ENCODE peak calls at places on chromosomes 1 and 21, in seven cellular contexts. One of them, this sample, is unnamed.
A peak's percentile ranks its signal among the peaks of the same experiment; 100 is the strongest.

GRCh38 chr1:39992888-39993287 is 37.9 kb downstream of the MFSD2A start:
- DNase-seq in PC-3: no peak
- DNase-seq in NCI-H345: no peak
- DNase-seq in EL: no peak
- DNase-seq in T-helper 2 cell: no peak
- DNase-seq in NCI-H774: no peak
- DNase-seq in CD4-positive, alpha-beta T cell: no peak
- DNase-seq in this sample: no peak

GRCh38 chr1:100036718-100037664 is 67.2 kb downstream of the SLC35A3 start:
- DNase-seq in PC-3: peak; percentile 70
- DNase-seq in NCI-H345: peak; percentile 11
- DNase-seq in NCI-H774: peak; percentile 7
- DNase-seq in EL: peak; percentile 75
- DNase-seq in CD4-positive, alpha-beta T cell: no peak
- DNase-seq in T-helper 2 cell: no peak
- DNase-seq in this sample: no peak

GRCh38 chr1:1331068-1331965 is at the start of gene TAS1R3:
- DNase-seq in EL: peak; percentile 20
- DNase-seq in CD4-positive, alpha-beta T cell: no peak
- DNase-seq in PC-3: peak; percentile 86
- DNase-seq in NCI-H345: peak; percentile 11
- DNase-seq in T-helper 2 cell: no peak
- DNase-seq in NCI-H774: no peak
- DNase-seq in this sample: no peak

GRCh38 chr1:173297798-173298391 is 90.8 kb upstream of the TNFSF4 start:
- DNase-seq in NCI-H345: no peak
- DNase-seq in EL: no peak
- DNase-seq in PC-3: no peak
- DNase-seq in CD4-positive, alpha-beta T cell: no peak
- DNase-seq in NCI-H774: no peak
- DNase-seq in T-helper 2 cell: no peak
- DNase-seq in this sample: no peak

GRCh38 chr21:38669186-38669585 is 136.5 kb upstream of the ETS2 start:
- DNase-seq in EL: peak; percentile 28
- DNase-seq in PC-3: peak; percentile 56
- DNase-seq in NCI-H345: no peak
- DNase-seq in CD4-positive, alpha-beta T cell: no peak
- DNase-seq in T-helper 2 cell: no peak
- DNase-seq in NCI-H774: peak; percentile 36
- DNase-seq in this sample: no peak

GRCh38 chr1:207282049-207282448 is 39.4 kb upstream of the CD55 start:
- DNase-seq in CD4-positive, alpha-beta T cell: no peak
- DNase-seq in NCI-H345: no peak
- DNase-seq in NCI-H774: no peak
- DNase-seq in EL: peak; percentile 18
- DNase-seq in T-helper 2 cell: no peak
- DNase-seq in PC-3: peak; percentile 85
- DNase-seq in this sample: no peak

GRCh38 chr1:20100632-20101355 is 18.5 kb downstream of the PLA2G2D start:
- DNase-seq in T-helper 2 cell: no peak
- DNase-seq in EL: peak; percentile 44
- DNase-seq in PC-3: peak; percentile 77
- DNase-seq in CD4-positive, alpha-beta T cell: no peak
- DNase-seq in NCI-H774: no peak
- DNase-seq in NCI-H345: peak; percentile 41
- DNase-seq in this sample: no peak

GRCh38 chr21:19048088-19048672 is 644.6 kb upstream of the TMPRSS15 start:
- DNase-seq in PC-3: no peak
- DNase-seq in EL: no peak
- DNase-seq in NCI-H345: no peak
- DNase-seq in T-helper 2 cell: no peak
- DNase-seq in NCI-H774: no peak
- DNase-seq in CD4-positive, alpha-beta T cell: no peak
- DNase-seq in this sample: no peak

GRCh38 chr1:154550657-154551056 is 7.8 kb downstream of the UBE2Q1 start:
- DNase-seq in PC-3: no peak
- DNase-seq in NCI-H345: no peak
- DNase-seq in CD4-positive, alpha-beta T cell: no peak
- DNase-seq in EL: no peak
- DNase-seq in T-helper 2 cell: no peak
- DNase-seq in NCI-H774: no peak
- DNase-seq in this sample: no peak

GRCh38 chr1:166588741-166589140 is 250.5 kb upstream of the POGK start:
- DNase-seq in T-helper 2 cell: no peak
- DNase-seq in PC-3: peak; percentile 15
- DNase-seq in NCI-H345: no peak
- DNase-seq in CD4-positive, alpha-beta T cell: no peak
- DNase-seq in NCI-H774: no peak
- DNase-seq in EL: no peak
- DNase-seq in this sample: no peak

GRCh38 chr1:10056599-10056987 is 23.8 kb downstream of the UBE4B start:
- DNase-seq in NCI-H774: peak; percentile 34
- DNase-seq in CD4-positive, alpha-beta T cell: no peak
- DNase-seq in T-helper 2 cell: no peak
- DNase-seq in NCI-H345: peak; percentile 85
- DNase-seq in EL: no peak
- DNase-seq in PC-3: no peak
- DNase-seq in this sample: no peak

GRCh38 chr21:28444567-28444966 is 548.1 kb downstream of the LTN1 start:
- DNase-seq in EL: no peak
- DNase-seq in CD4-positive, alpha-beta T cell: no peak
- DNase-seq in NCI-H345: no peak
- DNase-seq in T-helper 2 cell: no peak
- DNase-seq in NCI-H774: no peak
- DNase-seq in PC-3: no peak
- DNase-seq in this sample: no peak

GRCh38 chr1:199161319-199161680 is 522.5 kb downstream of the PTPRC start:
- DNase-seq in EL: no peak
- DNase-seq in PC-3: no peak
- DNase-seq in NCI-H774: no peak
- DNase-seq in CD4-positive, alpha-beta T cell: no peak
- DNase-seq in NCI-H345: no peak
- DNase-seq in T-helper 2 cell: no peak
- DNase-seq in this sample: no peak

GRCh38 chr1:192489748-192490147 is 85.8 kb upstream of the RGS1 start:
- DNase-seq in PC-3: peak; percentile 74
- DNase-seq in EL: peak; percentile 70
- DNase-seq in CD4-positive, alpha-beta T cell: no peak
- DNase-seq in NCI-H774: peak; percentile 79
- DNase-seq in NCI-H345: peak; percentile 60
- DNase-seq in T-helper 2 cell: no peak
- DNase-seq in this sample: no peak

GRCh38 chr1:228515200-228515834 is 28.1 kb downstream of the RNF187 start:
- DNase-seq in NCI-H345: no peak
- DNase-seq in T-helper 2 cell: peak; percentile 23
- DNase-seq in EL: peak; percentile 51
- DNase-seq in CD4-positive, alpha-beta T cell: no peak
- DNase-seq in NCI-H774: peak; percentile 2
- DNase-seq in PC-3: peak; percentile 68
- DNase-seq in this sample: peak; percentile 33

GRCh38 chr1:2452583-2453315 is 23.3 kb upstream of the PLCH2 start:
- DNase-seq in T-helper 2 cell: no peak
- DNase-seq in CD4-positive, alpha-beta T cell: no peak
- DNase-seq in NCI-H345: no peak
- DNase-seq in NCI-H774: no peak
- DNase-seq in EL: peak; percentile 8
- DNase-seq in PC-3: peak; percentile 25
- DNase-seq in this sample: no peak

GRCh38 chr1:155379877-155380192 is 59.1 kb downstream of the RUSC1 start:
- DNase-seq in NCI-H774: no peak
- DNase-seq in EL: no peak
- DNase-seq in CD4-positive, alpha-beta T cell: no peak
- DNase-seq in PC-3: no peak
- DNase-seq in T-helper 2 cell: no peak
- DNase-seq in NCI-H345: no peak
- DNase-seq in this sample: no peak

GRCh38 chr1:24193046-24193445 is 6.0 kb upstream of the IFNLR1 start:
- DNase-seq in PC-3: no peak
- DNase-seq in NCI-H345: no peak
- DNase-seq in NCI-H774: no peak
- DNase-seq in EL: peak; percentile 28
- DNase-seq in CD4-positive, alpha-beta T cell: no peak
- DNase-seq in T-helper 2 cell: no peak
- DNase-seq in this sample: no peak

GRCh38 chr1:166852918-166853317 is 13.6 kb downstream of the POGK start:
- DNase-seq in NCI-H774: no peak
- DNase-seq in EL: no peak
- DNase-seq in T-helper 2 cell: no peak
- DNase-seq in NCI-H345: no peak
- DNase-seq in PC-3: no peak
- DNase-seq in CD4-positive, alpha-beta T cell: no peak
- DNase-seq in this sample: no peak

GRCh38 chr21:34908424-34909055 is 140.6 kb downstream of the RUNX1 start:
- DNase-seq in NCI-H345: no peak
- DNase-seq in NCI-H774: no peak
- DNase-seq in CD4-positive, alpha-beta T cell: no peak
- DNase-seq in EL: no peak
- DNase-seq in PC-3: peak; percentile 72
- DNase-seq in T-helper 2 cell: no peak
- DNase-seq in this sample: no peak

GRCh38 chr1:213070399-213070798 is 19.4 kb downstream of the RPS6KC1 start:
- DNase-seq in NCI-H345: no peak
- DNase-seq in NCI-H774: peak; percentile 63
- DNase-seq in EL: peak; percentile 81
- DNase-seq in CD4-positive, alpha-beta T cell: no peak
- DNase-seq in T-helper 2 cell: no peak
- DNase-seq in PC-3: peak; percentile 75
- DNase-seq in this sample: no peak

GRCh38 chr1:59674605-59675004 is 140.1 kb upstream of the HOOK1 start:
- DNase-seq in NCI-H345: peak; percentile 56
- DNase-seq in NCI-H774: no peak
- DNase-seq in CD4-positive, alpha-beta T cell: no peak
- DNase-seq in T-helper 2 cell: no peak
- DNase-seq in EL: no peak
- DNase-seq in PC-3: no peak
- DNase-seq in this sample: no peak

GRCh38 chr1:178784131-178784536 is 59.1 kb downstream of the RALGPS2 start:
- DNase-seq in CD4-positive, alpha-beta T cell: no peak
- DNase-seq in NCI-H774: no peak
- DNase-seq in EL: no peak
- DNase-seq in T-helper 2 cell: no peak
- DNase-seq in PC-3: no peak
- DNase-seq in NCI-H345: no peak
- DNase-seq in this sample: peak; percentile 14

GRCh38 chr1:20349561-20349960 is 58.9 kb downstream of the VWA5B1 start:
- DNase-seq in T-helper 2 cell: no peak
- DNase-seq in NCI-H345: no peak
- DNase-seq in NCI-H774: no peak
- DNase-seq in EL: peak; percentile 16
- DNase-seq in CD4-positive, alpha-beta T cell: no peak
- DNase-seq in PC-3: no peak
- DNase-seq in this sample: no peak

GRCh38 chr1:155964193-155964592 is 14.2 kb downstream of the ARHGEF2 start:
- DNase-seq in PC-3: no peak
- DNase-seq in NCI-H774: no peak
- DNase-seq in CD4-positive, alpha-beta T cell: no peak
- DNase-seq in T-helper 2 cell: no peak
- DNase-seq in EL: no peak
- DNase-seq in NCI-H345: no peak
- DNase-seq in this sample: no peak

GRCh38 chr1:100539836-100540536 is 2.0 kb downstream of the GPR88 start:
- DNase-seq in T-helper 2 cell: no peak
- DNase-seq in NCI-H774: no peak
- DNase-seq in NCI-H345: no peak
- DNase-seq in EL: peak; percentile 48
- DNase-seq in CD4-positive, alpha-beta T cell: no peak
- DNase-seq in PC-3: no peak
- DNase-seq in this sample: peak; percentile 32

GRCh38 chr1:241532864-241533263 is 686 bp downstream of the KMO start:
- DNase-seq in PC-3: no peak
- DNase-seq in EL: no peak
- DNase-seq in NCI-H774: no peak
- DNase-seq in T-helper 2 cell: no peak
- DNase-seq in CD4-positive, alpha-beta T cell: no peak
- DNase-seq in NCI-H345: no peak
- DNase-seq in this sample: no peak

GRCh38 chr1:180881806-180882509 is 30.7 kb upstream of the KIAA1614 start:
- DNase-seq in CD4-positive, alpha-beta T cell: no peak
- DNase-seq in T-helper 2 cell: no peak
- DNase-seq in NCI-H345: peak; percentile 39
- DNase-seq in NCI-H774: no peak
- DNase-seq in EL: peak; percentile 49
- DNase-seq in PC-3: peak; percentile 51
- DNase-seq in this sample: no peak

GRCh38 chr1:193085263-193085662 is 20.0 kb downstream of the GLRX2 start:
- DNase-seq in NCI-H345: no peak
- DNase-seq in PC-3: no peak
- DNase-seq in EL: no peak
- DNase-seq in CD4-positive, alpha-beta T cell: no peak
- DNase-seq in NCI-H774: no peak
- DNase-seq in T-helper 2 cell: no peak
- DNase-seq in this sample: no peak

GRCh38 chr1:227449051-227449450 is 114.3 kb upstream of the ZNF678 start:
- DNase-seq in T-helper 2 cell: no peak
- DNase-seq in CD4-positive, alpha-beta T cell: no peak
- DNase-seq in PC-3: peak; percentile 63
- DNase-seq in NCI-H345: no peak
- DNase-seq in EL: peak; percentile 42
- DNase-seq in NCI-H774: peak; percentile 29
- DNase-seq in this sample: no peak

This sample was measured in naive thymus-derived CD8-positive, alpha-beta T cell.